ENCODE peak calls at places on chromosomes 4 and X, in eight cellular contexts. Z, S, O, I, Q, P, M and V are unnamed samples. For H3K9me3, the result is how much of the 10 kb centered on the place peaks cover.

GRCh38 chr4:119113033-119113655 is 22.5 kb upstream of the MYOZ2 start:
- DNase-seq in O (no peak), S (no peak), M (no peak), Z (peak), P (no peak), Q (no peak), I (no peak), V (no peak)

GRCh38 chr4:38381788-38382187 is 282.2 kb upstream of the KLF3 start:
- DNase-seq in Q (peak), I (peak), M (peak), O (no peak), P (no peak), Z (peak), S (no peak), V (peak)

GRCh38 chr4:77538574-77539157 is 67.0 kb upstream of the CXCL13 start:
- DNase-seq in S (peak), P (no peak), I (no peak), Z (peak), Q (no peak), O (peak), M (no peak), V (peak)

GRCh38 chr4:122224348-122224747 is 72.2 kb downstream of the BLTP1 start:
- DNase-seq in Z (peak), I (no peak), Q (no peak), P (no peak), M (peak), O (no peak), S (no peak), V (peak)

GRCh38 chr4:107757860-107758476 is 37.9 kb upstream of the PAPSS1 start:
- DNase-seq in O (no peak), I (no peak), Q (no peak), P (no peak), M (no peak), Z (peak), S (no peak), V (no peak)

GRCh38 chrX:74422029-74422352 is 698 bp downstream of the SLC16A2 start:
- DNase-seq in Z (no peak), Q (no peak), S (peak), M (no peak), P (no peak), O (no peak), I (no peak), V (no peak)

GRCh38 chr4:53908661-53909078 is 155.7 kb downstream of the CHIC2 start:
- DNase-seq in Z (peak), I (peak), P (peak), Q (no peak), O (peak), S (peak), M (no peak), V (peak)

GRCh38 chr4:88003261-88003660 is 4.2 kb upstream of the PKD2 start:
- DNase-seq in S (no peak), Q (no peak), O (no peak), Z (no peak), P (no peak), M (no peak), I (no peak), V (no peak)

GRCh38 chrX:93419642-93420041 is 253.7 kb downstream of the NAP1L3 start:
- DNase-seq in O (no peak), P (no peak), Z (no peak), Q (no peak), I (no peak), M (no peak), S (no peak), V (no peak)

GRCh38 chr4:55729306-55730142 is 90.1 kb upstream of the EXOC1L start:
- DNase-seq in O (no peak), S (no peak), P (no peak), I (no peak), Q (no peak), Z (no peak), M (no peak), V (peak)

GRCh38 chr4:3836041-3836801 is 70.0 kb downstream of the ADRA2C start:
- DNase-seq in P (no peak), M (no peak), O (no peak), Q (no peak), S (no peak), I (no peak), Z (no peak), V (no peak)

GRCh38 chr4:1899149-1900086 is 28.2 kb downstream of the NSD2 start:
- DNase-seq in O (peak), I (peak), M (peak), S (peak), Z (peak), P (peak), Q (peak), V (peak)

GRCh38 chr4:143337600-143338287 is 1.1 kb downstream of the GAB1 start:
- DNase-seq in O (peak), P (peak), Q (peak), S (peak), Z (peak), M (peak), I (peak), V (peak)

GRCh38 chrX:110045988-110046387 is 43.1 kb downstream of the TMEM164 start:
- DNase-seq in P (no peak), I (no peak), O (peak), Q (no peak), M (no peak), Z (no peak), S (no peak), V (no peak)

GRCh38 chr4:153643406-153644016 is 40.6 kb upstream of the TLR2 start:
- DNase-seq in Z (peak), P (no peak), S (no peak), O (no peak), Q (no peak), M (no peak), I (no peak), V (no peak)

GRCh38 chrX:13076176-13076956 is 31.9 kb upstream of the FAM9C start:
- DNase-seq in Q (no peak), M (no peak), Z (peak), P (no peak), I (no peak), S (no peak), O (no peak), V (no peak)

GRCh38 chr4:146654976-146655761 is 16.5 kb downstream of the POU4F2 start:
- DNase-seq in O (no peak), S (no peak), I (no peak), Q (no peak), M (peak), Z (peak), P (no peak), V (peak)

GRCh38 chrX:106862972-106863688 is 40.0 kb downstream of the RIPPLY1 start:
- DNase-seq in M (no peak), S (no peak), Z (no peak), I (no peak), P (peak), O (peak), Q (no peak), V (peak)

GRCh38 chrX:48782795-48783194 is 3.6 kb upstream of the GATA1 start:
- DNase-seq in M (no peak), O (no peak), Z (no peak), P (no peak), S (no peak), I (no peak), Q (no peak), V (no peak)

GRCh38 chr4:158769175-158769831 is 477 bp downstream of the FNIP2 start:
- DNase-seq in Z (peak), I (peak), S (peak), P (peak), M (peak), Q (peak), O (peak), V (peak)

GRCh38 chrX:107549504-107549903 is 78.8 kb upstream of the PRPS1 start:
- DNase-seq in M (no peak), O (no peak), Q (no peak), S (no peak), Z (no peak), P (no peak), I (no peak), V (no peak)

GRCh38 chr4:102722740-102723139 is 38.0 kb downstream of the MANBA start:
- DNase-seq in M (no peak), Q (no peak), P (no peak), I (no peak), Z (no peak), O (no peak), S (no peak), V (no peak)

GRCh38 chr4:108113229-108113628 is 55.5 kb downstream of the LEF1 start:
- DNase-seq in M (no peak), I (no peak), P (no peak), O (no peak), S (peak), Q (peak), Z (no peak), V (no peak)

GRCh38 chrX:103782640-103783039 is 6.0 kb downstream of the PLP1 start:
- DNase-seq in Q (no peak), O (no peak), Z (no peak), M (no peak), P (no peak), I (no peak), S (no peak), V (no peak)

GRCh38 chr4:15420642-15421041 is 7.2 kb upstream of the C1QTNF7 start:
- DNase-seq in S (no peak), M (no peak), I (no peak), O (no peak), Z (peak), Q (no peak), P (no peak), V (no peak)

GRCh38 chrX:70769659-70770232 is 138.8 kb downstream of the TEX11 start:
- DNase-seq in S (no peak), I (no peak), Q (no peak), M (no peak), P (no peak), Z (no peak), O (no peak), V (no peak)

GRCh38 chr4:38190717-38191178 is 230.6 kb downstream of the PTTG2 start:
- DNase-seq in M (peak), Z (peak), O (no peak), S (no peak), I (no peak), Q (peak), P (no peak), V (no peak)

GRCh38 chr4:185582651-185583400 is 47.5 kb upstream of the PDLIM3 start:
- DNase-seq in Z (no peak), I (no peak), M (peak), O (no peak), Q (peak), S (peak), P (no peak), V (no peak)

GRCh38 chr4:40931825-40932224 is 182.1 kb downstream of the NSUN7 start:
- DNase-seq in O (no peak), M (no peak), I (no peak), P (no peak), S (no peak), Q (no peak), Z (no peak), V (no peak)

GRCh38 chr4:83516042-83516772 is 19.7 kb upstream of the GPAT3 start:
- DNase-seq in S (no peak), I (no peak), Q (no peak), M (no peak), P (no peak), Z (peak), O (no peak), V (no peak)

GRCh38 chr4:147599764-147600163 is 17.4 kb upstream of the TMEM184C start:
- DNase-seq in Z (peak), I (no peak), O (no peak), M (no peak), S (no peak), Q (no peak), P (no peak), V (no peak)

GRCh38 chrX:10579018-10579752 is 41.2 kb downstream of the MID1 start:
- DNase-seq in O (no peak), I (no peak), P (no peak), Z (peak), M (no peak), S (no peak), Q (no peak), V (no peak)

DNA sequence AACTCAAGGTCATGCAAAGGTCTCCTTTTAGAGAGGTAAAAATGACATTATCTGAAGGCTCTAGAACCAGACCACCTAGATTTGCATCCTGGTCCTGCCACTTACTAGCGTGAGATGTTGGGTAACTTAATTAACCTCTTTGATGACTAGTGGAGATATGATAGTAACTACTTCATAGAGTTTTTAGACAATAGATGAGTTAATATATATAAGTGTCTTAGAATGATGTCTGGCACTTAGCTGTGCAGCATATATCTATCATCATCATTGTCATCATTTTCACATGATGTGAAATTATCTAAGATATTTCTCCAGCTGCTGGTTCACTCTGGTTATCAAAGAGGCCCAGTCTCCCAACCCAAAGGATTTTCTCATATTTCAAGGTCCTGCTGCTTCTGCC is 126.1 kb upstream of the DCLK2 start:
- DNase-seq in Q (no peak), O (no peak), P (no peak), I (no peak), S (no peak), Z (no peak), M (no peak), V (no peak)
- H3K4me3 ChIP-seq in Q (no peak), O (no peak), P (no peak), I (no peak), S (no peak), Z (no peak), M (no peak), V (no peak)

GRCh38 chrX:63058204-63058603 is 292.9 kb downstream of the SPIN4 start:
- DNase-seq in I (no peak), Z (no peak), O (no peak), M (no peak), S (no peak), P (no peak), Q (no peak), V (no peak)
- H3K9me3 ChIP-seq in I (under half), Z (under half), O (under half), M (under half), S (under half), P (under half), Q (under half), V (under half)

DNA sequence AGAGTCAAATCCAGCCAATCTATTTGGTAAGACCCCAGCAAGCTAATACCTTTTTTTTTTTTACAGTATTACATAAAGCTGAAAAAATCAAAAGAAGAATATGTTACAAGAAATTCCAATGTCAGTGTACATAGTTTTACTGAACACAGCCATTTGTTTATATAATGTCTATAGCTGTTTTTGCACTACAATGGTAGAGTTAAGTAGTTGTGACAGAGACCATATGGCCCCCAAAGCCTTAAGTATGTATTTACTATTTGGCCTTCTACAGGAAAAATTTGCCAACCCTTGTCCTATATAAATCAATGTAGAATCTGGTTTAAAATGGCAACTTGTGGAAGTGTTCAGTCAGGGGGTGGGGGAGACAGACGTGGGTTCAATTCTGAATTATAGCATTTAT is 60.7 kb downstream of the ANTXR2 start:
- DNase-seq in Z (no peak), O (no peak), P (no peak), M (no peak), Q (no peak), I (no peak), S (no peak), V (no peak)
- H3K4me3 ChIP-seq in Z (no peak), O (no peak), P (no peak), M (no peak), Q (no peak), I (no peak), S (no peak), V (no peak)

GRCh38 chr4:7571736-7572135 is 137.0 kb upstream of the PSAPL1 start:
- DNase-seq in P (no peak), O (no peak), M (no peak), I (no peak), Q (no peak), S (no peak), Z (no peak), V (no peak)

GRCh38 chr4:7575426-7575825 is 140.7 kb upstream of the PSAPL1 start:
- DNase-seq in M (no peak), P (no peak), Z (no peak), S (no peak), O (no peak), I (no peak), Q (no peak), V (no peak)

GRCh38 chr4:7570156-7570778 is 135.5 kb upstream of the PSAPL1 start:
- DNase-seq in M (no peak), I (no peak), S (no peak), O (no peak), Z (no peak), P (no peak), Q (no peak), V (no peak)

GRCh38 chr4:7571001-7571400 is 136.3 kb upstream of the PSAPL1 start:
- DNase-seq in S (no peak), M (no peak), I (no peak), Z (no peak), P (no peak), Q (no peak), O (no peak), V (no peak)

DNA sequence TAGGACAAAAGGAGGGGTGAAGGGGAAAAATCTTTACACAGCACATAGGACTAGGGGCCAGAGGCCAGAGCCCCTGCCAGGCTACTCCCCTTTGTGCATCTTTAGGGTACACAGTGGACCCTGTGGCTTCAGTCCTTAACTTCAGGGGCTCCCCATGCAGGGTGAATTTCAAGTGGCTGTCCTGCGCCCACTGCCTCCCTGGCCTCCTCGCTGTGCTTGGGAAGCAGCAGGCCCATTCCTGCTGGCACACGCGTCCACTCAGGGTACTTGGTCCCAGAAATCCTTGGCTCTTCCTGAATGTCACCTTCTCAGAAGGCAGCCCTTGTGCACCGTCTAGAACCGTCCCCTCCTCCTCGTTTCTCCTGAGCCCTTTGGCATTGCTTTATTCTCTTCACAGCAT is 139.0 kb upstream of the PSAPL1 start:
- DNase-seq in I (no peak), M (no peak), P (no peak), O (no peak), Z (no peak), Q (no peak), S (no peak), V (no peak)
- H3K9me3 ChIP-seq in I (under half), M (under half), P (under half), O (under half), Z (under half), Q (under half), S (under half), V (under half)

GRCh38 chr4:6763330-6763851 is 19.1 kb upstream of the KIAA0232 start:
- DNase-seq in O (no peak), I (no peak), S (no peak), P (peak), Q (peak), M (no peak), Z (no peak), V (no peak)
- H3K4me3 ChIP-seq in O (no peak), I (no peak), S (no peak), P (no peak), Q (no peak), M (no peak), Z (no peak), V (no peak)

GRCh38 chrX:55326985-55327384 is 62.3 kb upstream of the PAGE3 start:
- DNase-seq in O (no peak), Q (no peak), Z (no peak), S (no peak), I (no peak), P (peak), M (no peak), V (no peak)
- H3K9me3 ChIP-seq in O (under half), Q (under half), Z (under half), S (under half), I (under half), P (under half), M (under half), V (under half)

DNA sequence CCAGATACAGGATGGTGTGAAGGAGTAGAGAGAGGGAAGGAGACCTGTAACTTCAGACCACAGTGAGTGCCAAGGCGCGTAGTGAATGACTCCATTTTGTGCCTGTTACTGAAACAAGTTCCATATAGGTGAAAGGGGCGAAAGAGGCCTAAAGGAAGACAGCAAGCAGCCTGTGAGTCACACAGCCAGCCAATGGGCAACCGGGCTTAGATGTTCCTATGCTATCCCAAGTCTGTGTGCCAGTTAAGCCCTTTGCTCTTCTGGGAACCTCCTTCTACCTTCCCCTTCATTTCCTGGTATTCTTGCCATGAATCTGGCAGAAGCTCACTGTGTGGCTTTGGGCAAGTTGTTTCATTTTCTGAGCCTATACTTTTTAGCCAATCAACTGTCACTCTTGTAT is 161.8 kb upstream of the LDB2 start:
- DNase-seq in O (no peak), P (no peak), M (no peak), Z (no peak), S (no peak), I (no peak), Q (no peak), V (no peak)
- H3K4me3 ChIP-seq in O (no peak), P (no peak), M (no peak), Z (no peak), S (no peak), I (no peak), Q (no peak), V (no peak)

GRCh38 chr4:29310252-29310651 is 1409.9 kb upstream of the PCDH7 start:
- DNase-seq in O (no peak), Z (no peak), M (no peak), I (no peak), S (no peak), P (no peak), Q (no peak), V (no peak)
- H3K9me3 ChIP-seq in O (under half), Z (under half), M (under half), I (under half), S (under half), P (under half), Q (under half), V (under half)

DNA sequence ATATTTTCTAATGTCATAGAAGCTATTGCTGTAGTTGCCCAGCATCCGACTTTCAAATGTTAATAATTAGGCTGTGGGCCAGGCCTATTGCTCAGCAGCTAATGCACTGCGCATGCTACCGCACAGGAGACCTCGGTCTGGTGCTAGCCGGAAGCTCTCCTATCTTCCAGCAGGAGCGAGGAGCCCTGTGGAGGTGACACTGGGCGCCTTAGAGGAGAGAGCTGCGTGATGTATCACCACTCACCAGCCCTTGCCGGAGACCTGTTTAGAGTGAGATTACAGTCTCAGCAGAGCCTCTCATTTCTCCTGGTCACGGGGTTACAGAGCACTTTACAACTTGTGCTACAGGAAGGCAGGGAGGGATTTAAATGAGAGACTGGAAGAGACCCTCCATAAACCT is 31.1 kb upstream of the MID1IP1 start:
- DNase-seq in I (no peak), M (no peak), Q (no peak), S (no peak), Z (no peak), P (no peak), O (no peak), V (peak)
- H3K4me3 ChIP-seq in I (no peak), M (no peak), Q (no peak), S (no peak), Z (no peak), P (no peak), O (no peak), V (no peak)